ENCODE peak calls at places on chromosome 6, in ten cellular contexts. K is left ventricle myocardium inferior; E is CD8-positive, alpha-beta T cell; P is right atrium auricular region; Z is IMR-90; C is uterus; O is endodermal cell; D is MM.1S; T is sigmoid colon; G is A549. M is an unnamed sample.
A peak's percentile ranks its signal among the peaks of the same experiment; 100 is the strongest.

GRCh38 chr6:164122109-164122508 is 707.6 kb downstream of the QKI start:
- DNase-seq in K (no peak), E (no peak), P (no peak), Z (no peak), C (no peak), O (no peak), D (no peak), T (no peak), G (no peak), M (no peak)

GRCh38 chr6:159760602-159761057 is 1.2 kb upstream of the ACAT2 start:
- DNase-seq in K (no peak), E (no peak), P (no peak), Z (peak; percentile 64), C (no peak), O (peak; percentile 86), D (no peak), T (no peak), G (peak; percentile 16), M (peak; percentile 55)

GRCh38 chr6:119735500-119735899 is 385.9 kb upstream of the MAN1A1 start:
- DNase-seq in K (no peak), E (no peak), P (no peak), Z (no peak), C (no peak), O (no peak), D (no peak), T (no peak), G (no peak), M (no peak)

GRCh38 chr6:130681028-130681427 is 146.2 kb upstream of the SMLR1 start:
- DNase-seq in K (no peak), E (no peak), P (no peak), Z (peak; percentile 65), C (no peak), O (no peak), D (no peak), T (no peak), G (no peak), M (no peak)

GRCh38 chr6:95978230-95978629 is 37.5 kb upstream of the FUT9 start:
- DNase-seq in K (no peak), E (no peak), P (no peak), Z (no peak), C (no peak), O (no peak), D (no peak), T (no peak), G (no peak), M (no peak)

GRCh38 chr6:150001295-150001990 is 23.9 kb downstream of the RAET1L start:
- DNase-seq in K (no peak), E (no peak), P (no peak), Z (no peak), C (no peak), O (no peak), D (no peak), T (no peak), G (no peak), M (no peak)

GRCh38 chr6:17015551-17016381 is 86.1 kb upstream of the STMND1 start:
- DNase-seq in K (peak; percentile 29), E (peak; percentile 39), P (no peak), Z (no peak), C (no peak), O (no peak), D (no peak), T (no peak), G (no peak), M (no peak)

GRCh38 chr6:74626288-74626687 is 579.6 kb downstream of the COL12A1 start:
- DNase-seq in K (no peak), E (no peak), P (no peak), Z (no peak), C (no peak), O (peak; percentile 55), D (no peak), T (no peak), G (no peak), M (no peak)

DNA sequence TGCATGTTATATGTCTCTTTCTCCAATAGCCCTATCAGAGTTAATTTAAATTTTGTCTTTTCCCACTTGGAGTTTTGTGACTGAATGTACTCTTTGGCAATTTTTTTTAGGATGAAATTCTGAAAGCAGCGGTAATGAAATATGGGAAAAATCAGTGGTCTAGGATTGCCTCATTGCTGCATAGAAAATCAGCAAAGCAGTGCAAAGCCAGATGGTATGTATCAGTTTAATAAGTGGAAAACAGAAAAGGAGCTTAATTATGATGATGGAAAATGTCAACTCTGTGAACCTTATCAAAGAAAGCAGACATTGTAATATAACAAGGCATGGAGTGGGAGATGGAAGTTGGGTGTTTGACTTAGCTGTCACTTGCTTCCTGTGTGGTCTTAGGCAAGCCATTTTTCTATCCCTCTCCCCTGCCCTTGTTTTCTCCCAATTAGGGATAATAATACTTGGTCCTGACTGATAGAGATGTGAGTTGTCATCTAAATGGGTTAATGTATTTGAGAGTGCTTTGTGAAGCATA is 2.7 kb downstream of the CDC5L start:
- DNase-seq in K (no peak), E (no peak), P (no peak), Z (no peak), C (no peak), O (no peak), D (no peak), T (no peak), G (no peak), M (no peak)
- H3K4me3 ChIP-seq in K (no peak overlapping the region), E (no peak overlapping the region), P (no peak overlapping the region), Z (no peak overlapping the region), C (no peak overlapping the region), O (peak overlapping the region; percentile 95), D (no peak overlapping the region), T (no peak overlapping the region), G (no peak overlapping the region), M (no peak overlapping the region)

GRCh38 chr6:21994821-21995220 is 302.0 kb downstream of the PRL start:
- DNase-seq in K (no peak), E (no peak), P (no peak), Z (no peak), C (no peak), O (no peak), D (no peak), T (no peak), G (no peak), M (no peak)
- H3K4me1 ChIP-seq in K (peaks cover 34% of the 10 kb centered on the region), E (no peaks in the 10 kb centered on the region), P (no peaks in the 10 kb centered on the region), Z (peaks cover 9% of the 10 kb centered on the region), C (peaks cover 7% of the 10 kb centered on the region), O (no peaks in the 10 kb centered on the region), D (no peaks in the 10 kb centered on the region), T (peaks cover 36% of the 10 kb centered on the region), G (peaks cover 6% of the 10 kb centered on the region), M (no peaks in the 10 kb centered on the region)

GRCh38 chr6:21626756-21627155 is 33.2 kb downstream of the SOX4 start:
- DNase-seq in K (no peak), E (no peak), P (no peak), Z (no peak), C (no peak), O (no peak), D (no peak), T (no peak), G (no peak), M (no peak)
- H3K9me3 ChIP-seq in K (no peaks in the 10 kb centered on the region), E (no peaks in the 10 kb centered on the region), P (no peaks in the 10 kb centered on the region), Z (no peaks in the 10 kb centered on the region), C (no peaks in the 10 kb centered on the region), O (no peaks in the 10 kb centered on the region), D (no peaks in the 10 kb centered on the region), T (no peaks in the 10 kb centered on the region), G (no peaks in the 10 kb centered on the region), M (no peaks in the 10 kb centered on the region)

GRCh38 chr6:139146317-139146726 is 11.4 kb downstream of the HECA start:
- DNase-seq in K (no peak), E (no peak), P (no peak), Z (no peak), C (no peak), O (no peak), D (no peak), T (no peak), G (no peak), M (no peak)
- H3K4me3 ChIP-seq in K (no peak overlapping the region), E (no peak overlapping the region), P (no peak overlapping the region), Z (no peak overlapping the region), C (no peak overlapping the region), O (no peak overlapping the region), D (no peak overlapping the region), T (no peak overlapping the region), G (no peak overlapping the region), M (no peak overlapping the region)

GRCh38 chr6:156863504-156863903 is 86.3 kb downstream of the ARID1B start:
- DNase-seq in K (no peak), E (no peak), P (no peak), Z (no peak), C (no peak), O (no peak), D (no peak), T (no peak), G (no peak), M (no peak)
- H3K4me1 ChIP-seq in K (peaks cover 71% of the 10 kb centered on the region), E (peaks cover 37% of the 10 kb centered on the region), P (no peaks in the 10 kb centered on the region), Z (peaks cover 12% of the 10 kb centered on the region), C (no peaks in the 10 kb centered on the region), O (peaks cover 8% of the 10 kb centered on the region), D (peaks cover 19% of the 10 kb centered on the region), T (peaks cover 46% of the 10 kb centered on the region), G (peaks cover 17% of the 10 kb centered on the region), M (peaks cover 4% of the 10 kb centered on the region)

M was measured in iPS DF 6.9.